ENCODE peak calls at places on chromosomes 3 and 15, in six cellular contexts. W is heart right ventricle; X is esophagus muscularis mucosa; C is activated T-cell treated with anti-CD3 and anti-CD28 coated beads, Interleukin-2, amount 50 U/mL, for 24 hours; B is GM13977; E is A673. P is an unnamed sample.

GRCh38 chr3:196969001-196969659 is 497 bp upstream of the PIGZ start:
- DNase-seq in W (peak), X (no peak), C (peak), B (peak), E (peak), P (no peak)

GRCh38 chr15:77097317-77097721 is 26.4 kb upstream of the TSPAN3 start:
- DNase-seq in W (no peak), X (no peak), C (no peak), B (no peak), E (peak), P (no peak)

GRCh38 chr3:189941679-189942078 is 179.0 kb downstream of the P3H2 start:
- DNase-seq in W (no peak), X (no peak), C (no peak), B (no peak), E (no peak), P (no peak)

GRCh38 chr15:59299919-59300617 is 72.6 kb downstream of the MYO1E start:
- DNase-seq in W (peak), X (no peak), C (peak), B (peak), E (peak), P (peak)

GRCh38 chr3:37605754-37606153 is 255.9 kb upstream of the CTDSPL start:
- DNase-seq in W (no peak), X (no peak), C (no peak), B (no peak), E (no peak), P (no peak)

GRCh38 chr15:40590635-40591105 is 3.4 kb upstream of the KNL1 start:
- DNase-seq in W (no peak), X (no peak), C (no peak), B (no peak), E (no peak), P (no peak)

GRCh38 chr3:12308517-12308916 is 19.6 kb downstream of the PPARG start:
- DNase-seq in W (no peak), X (no peak), C (no peak), B (no peak), E (peak), P (no peak)

GRCh38 chr3:173902401-173902800 is 504.9 kb downstream of the NLGN1 start:
- DNase-seq in W (no peak), X (no peak), C (no peak), B (no peak), E (no peak), P (no peak)

GRCh38 chr3:16768956-16769355 is 115.8 kb upstream of the PLCL2 start:
- DNase-seq in W (no peak), X (no peak), C (no peak), B (no peak), E (peak), P (no peak)

GRCh38 chr3:30042274-30042859 is 564.0 kb upstream of the TGFBR2 start:
- DNase-seq in W (no peak), X (no peak), C (peak), B (peak), E (peak), P (peak)

GRCh38 chr15:50707878-50708427 is 21.4 kb upstream of the TRPM7 start:
- DNase-seq in W (no peak), X (no peak), C (no peak), B (no peak), E (no peak), P (no peak)

GRCh38 chr3:123492188-123492587 is 43.3 kb upstream of the ADCY5 start:
- DNase-seq in W (no peak), X (no peak), C (no peak), B (no peak), E (no peak), P (no peak)

GRCh38 chr3:135896613-135897012 is 68.9 kb upstream of the PPP2R3A start:
- DNase-seq in W (no peak), X (no peak), C (no peak), B (no peak), E (no peak), P (no peak)

GRCh38 chr3:81592101-81592500 is 169.3 kb downstream of the GBE1 start:
- DNase-seq in W (no peak), X (no peak), C (no peak), B (no peak), E (no peak), P (no peak)

GRCh38 chr3:42827654-42828053 is 18.4 kb downstream of the ACKR2 start:
- DNase-seq in W (no peak), X (no peak), C (no peak), B (no peak), E (no peak), P (no peak)

GRCh38 chr3:24272408-24272807 is 222.2 kb downstream of the THRB start:
- DNase-seq in W (no peak), X (no peak), C (no peak), B (no peak), E (no peak), P (no peak)

GRCh38 chr3:45583021-45583851 is 11.3 kb upstream of the LIMD1 start:
- DNase-seq in W (peak), X (no peak), C (no peak), B (no peak), E (no peak), P (peak)

GRCh38 chr15:90557147-90557546 is 27.4 kb downstream of the CRTC3 start:
- DNase-seq in W (no peak), X (no peak), C (no peak), B (no peak), E (no peak), P (no peak)

GRCh38 chr15:92611995-92612745 is 43.4 kb downstream of the FAM174B start:
- DNase-seq in W (no peak), X (no peak), C (no peak), B (peak), E (no peak), P (peak)

GRCh38 chr3:134056464-134056891 is 26.8 kb upstream of the SLCO2A1 start:
- DNase-seq in W (no peak), X (no peak), C (no peak), B (no peak), E (no peak), P (peak)

GRCh38 chr15:58441376-58442070 is 9.7 kb downstream of the LIPC start:
- DNase-seq in W (no peak), X (no peak), C (no peak), B (no peak), E (no peak), P (no peak)

GRCh38 chr15:52054381-52054780 is 35.4 kb downstream of the MAPK6 start:
- DNase-seq in W (no peak), X (no peak), C (no peak), B (no peak), E (no peak), P (no peak)